ENCODE peak calls at places on chromosome 19, in four cellular contexts. K is HepG2, R is H1, A is GM12878. M is an unnamed sample.

GRCh38 chr19:2308114-2308556 is at the start of gene LINGO3:
- DNase-seq in R (no peak), A (no peak), K (no peak), M (no peak)

GRCh38 chr19:21158523-21159135 is 16.8 kb downstream of the ZNF431 start:
- DNase-seq in A (no peak), R (no peak), K (no peak), M (no peak)

GRCh38 chr19:48480476-48481190 is 11.5 kb downstream of the CYTH2 start:
- DNase-seq in R (no peak), A (no peak), K (no peak), M (no peak)

GRCh38 chr19:58518261-58519086 is 1.1 kb downstream of the ZBTB45 start:
- DNase-seq in K (no peak), A (no peak), R (no peak), M (no peak)

GRCh38 chr19:39602224-39602623 is at the start of gene LGALS13:
- DNase-seq in A (no peak), R (no peak), K (no peak), M (no peak)

GRCh38 chr19:5335101-5335500 is 5.5 kb downstream of the PTPRS start:
- DNase-seq in A (no peak), R (no peak), K (no peak), M (no peak)

GRCh38 chr19:6198896-6199239 is 63.4 kb downstream of the ACSBG2 start:
- DNase-seq in A (no peak), R (no peak), K (no peak), M (no peak)

GRCh38 chr19:38657633-38658222 is 10.3 kb downstream of the ACTN4 start:
- DNase-seq in A (no peak), K (no peak), R (no peak), M (no peak)

GRCh38 chr19:17605761-17606745 is 50.6 kb downstream of the COLGALT1 start:
- DNase-seq in R (peak; percentile 97), A (peak; percentile 54), K (peak; percentile 80), M (peak; percentile 68)

GRCh38 chr19:55080915-55081772 is 5.5 kb downstream of the EPS8L1 start:
- DNase-seq in R (peak; percentile 92), K (peak; percentile 53), A (peak; percentile 35), M (no peak)

GRCh38 chr19:9296336-9296735 is 13.3 kb downstream of the ZNF699 start:
- DNase-seq in A (no peak), K (no peak), R (no peak), M (no peak)

GRCh38 chr19:54062643-54063042 is 1.1 kb downstream of the VSTM1 start:
- DNase-seq in K (no peak), R (no peak), A (no peak), M (no peak)

GRCh38 chr19:54158812-54159351 is 639 bp downstream of the LENG1 start:
- DNase-seq in A (no peak), K (no peak), R (no peak), M (no peak)

GRCh38 chr19:27794444-27795042 is 1418.4 kb downstream of the UQCRFS1 start:
- DNase-seq in A (no peak), K (peak; percentile 16), R (no peak), M (no peak)

GRCh38 chr19:46697142-46697960 is 19.6 kb downstream of the PRKD2 start:
- DNase-seq in K (no peak), R (peak; percentile 96), A (no peak), M (peak; percentile 90)

GRCh38 chr19:42459926-42460325 is 17.2 kb upstream of the CXCL17 start:
- DNase-seq in A (no peak), K (no peak), R (no peak), M (no peak)

GRCh38 chr19:49882643-49883042 is 5.1 kb downstream of the TBC1D17 start:
- DNase-seq in A (no peak), K (no peak), R (no peak), M (no peak)

GRCh38 chr19:32222594-32222993 is 122.8 kb upstream of the ZNF507 start:
- DNase-seq in K (no peak), R (no peak), A (no peak), M (no peak)

GRCh38 chr19:40200352-40201099 is 9.3 kb downstream of the MAP3K10 start:
- DNase-seq in R (no peak), K (no peak), A (no peak), M (no peak)

GRCh38 chr19:17797397-17798201 is 2.7 kb downstream of the B3GNT3 start:
- DNase-seq in R (no peak), A (no peak), K (peak; percentile 95), M (no peak)

GRCh38 chr19:56840452-56841193 is at the start of the genes PEG3 and ZIM2:
- DNase-seq in R (no peak), K (peak; percentile 85), A (no peak), M (peak; percentile 89)

DNA sequence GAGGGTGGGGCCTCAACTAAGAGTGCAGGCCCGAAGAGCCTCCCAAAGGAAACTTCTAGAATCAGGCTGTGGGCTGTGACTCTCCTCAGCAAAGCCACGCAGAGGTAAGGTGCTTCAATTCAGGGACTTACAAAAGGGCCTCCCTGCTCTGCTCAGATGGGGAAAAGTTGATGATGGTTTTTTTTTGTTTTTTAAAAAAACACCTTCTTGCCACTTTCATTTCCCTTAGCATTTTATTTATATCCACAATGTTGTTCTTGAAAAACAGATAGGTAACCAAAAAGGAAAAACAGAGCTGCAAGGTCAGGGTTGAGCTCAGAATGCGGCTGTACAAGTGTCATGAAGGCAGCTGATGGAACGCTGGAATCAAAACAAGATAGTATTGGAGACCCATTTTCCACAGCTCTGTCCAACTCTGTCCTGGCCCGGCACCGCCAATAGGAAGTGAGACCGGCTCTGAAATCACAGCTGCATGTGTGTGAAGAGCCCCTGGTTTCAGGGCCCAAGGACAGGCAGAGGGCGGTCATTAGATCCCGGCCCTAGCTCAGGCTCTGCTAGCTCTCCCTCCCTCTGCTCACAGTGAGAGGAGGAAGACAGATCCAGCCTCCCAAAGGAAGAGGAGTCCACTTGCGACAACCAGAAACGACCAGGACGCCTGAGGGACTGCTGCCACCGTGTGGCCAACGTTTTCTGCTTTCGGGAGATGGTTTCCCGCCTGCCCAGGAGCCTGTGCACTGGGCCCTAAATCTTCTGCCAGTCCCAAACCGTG is 58.3 kb downstream of the KLF2 start:
- DNase-seq in R (peak; percentile 61), A (no peak), K (peak; percentile 36), M (peak; percentile 80)
- TF ChIP-seq SUZ12 in R (no peak), A (no peak), K (no peak), M (no peak)

GRCh38 chr19:45621389-45621788 is 17.8 kb downstream of the EML2 start:
- DNase-seq in R (no peak), K (no peak), A (no peak), M (no peak)
- TF ChIP-seq ZNF274 in R (no peak), K (no peak), A (no peak), M (no peak)

GRCh38 chr19:22882797-22883196 is 50.7 kb downstream of the ZNF723 start:
- DNase-seq in R (no peak), K (peak; percentile 15), A (no peak), M (peak; percentile 50)
- TF ChIP-seq SUZ12 in R (no peak), K (no peak), A (no peak), M (no peak)

GRCh38 chr19:7427944-7428343 is 60.9 kb downstream of the PEX11G start:
- DNase-seq in K (no peak), R (no peak), A (no peak), M (no peak)
- TF ChIP-seq ZNF274 in K (no peak), R (no peak), A (no peak), M (no peak)

GRCh38 chr19:13707901-13708300 is 56.4 kb upstream of the MRI1 start:
- DNase-seq in K (no peak), R (no peak), A (no peak), M (no peak)
- TF ChIP-seq SUZ12 in K (no peak), R (no peak), A (no peak), M (no peak)

GRCh38 chr19:30539315-30539714 is 167.1 kb downstream of the ZNF536 start:
- DNase-seq in R (no peak), A (no peak), K (no peak), M (no peak)

GRCh38 chr19:30536975-30537374 is 164.8 kb downstream of the ZNF536 start:
- DNase-seq in R (no peak), K (no peak), A (no peak), M (no peak)

GRCh38 chr19:30539981-30540380 is 167.8 kb downstream of the ZNF536 start:
- DNase-seq in K (no peak), R (no peak), A (no peak), M (no peak)

GRCh38 chr19:30530751-30531150 is 158.6 kb downstream of the ZNF536 start:
- DNase-seq in K (no peak), R (no peak), A (no peak), M (no peak)

GRCh38 chr19:30535011-30535410 is 162.8 kb downstream of the ZNF536 start:
- DNase-seq in K (no peak), R (no peak), A (no peak), M (no peak)
- TF ChIP-seq ZNF274 in K (no peak), R (no peak), A (no peak), M (no peak)

DNA sequence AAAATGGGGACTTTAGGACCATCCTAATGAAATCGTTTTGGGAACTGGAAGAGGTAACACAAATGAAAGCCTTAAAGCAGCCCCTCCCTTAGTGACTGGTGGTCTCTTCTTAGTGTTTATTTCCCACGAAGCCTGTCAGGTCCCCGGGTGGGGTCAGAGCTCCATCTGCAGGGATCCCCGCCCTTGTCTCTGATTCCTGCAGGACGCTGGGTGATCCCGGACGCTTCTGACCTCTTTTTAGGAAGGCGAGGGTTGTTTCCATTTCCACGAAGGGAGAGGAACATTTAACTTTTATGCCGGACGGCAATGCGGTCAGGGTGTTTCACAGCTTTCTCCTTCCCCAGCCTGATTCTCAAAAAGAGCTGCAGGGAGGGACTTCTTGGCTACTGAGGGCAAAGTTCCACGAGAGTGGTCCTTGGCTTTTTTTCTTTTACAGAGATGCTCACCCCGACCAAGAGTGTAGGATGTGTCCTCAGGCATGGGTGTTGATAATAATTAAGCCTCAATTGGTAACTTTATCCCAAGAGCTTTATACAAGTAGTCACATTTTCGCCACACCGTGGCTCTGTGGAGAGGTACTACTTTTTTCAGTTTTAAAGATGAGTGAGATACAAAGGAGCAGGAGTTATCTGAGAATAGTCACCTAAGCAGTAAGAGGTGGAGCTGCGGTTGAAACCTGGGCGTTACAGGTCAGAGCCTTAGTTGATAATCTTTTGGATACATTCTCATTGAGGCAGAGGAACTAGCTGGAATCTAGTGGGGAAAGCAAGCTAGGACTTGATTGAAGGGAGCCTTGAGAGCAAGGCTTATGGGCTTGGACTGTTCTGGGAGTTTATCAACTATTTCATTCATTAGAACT is 813 bp downstream of the ZNF284 start:
- DNase-seq in A (no peak), K (no peak), R (no peak), M (no peak)
- TF ChIP-seq SUZ12 in A (no peak), K (no peak), R (no peak), M (no peak)

GRCh38 chr19:35168261-35168660 is 13.7 kb downstream of the FXYD5 start:
- DNase-seq in K (no peak), R (no peak), A (no peak), M (no peak)
- TF ChIP-seq ZNF274 in K (no peak), R (no peak), A (no peak), M (no peak)

DNA sequence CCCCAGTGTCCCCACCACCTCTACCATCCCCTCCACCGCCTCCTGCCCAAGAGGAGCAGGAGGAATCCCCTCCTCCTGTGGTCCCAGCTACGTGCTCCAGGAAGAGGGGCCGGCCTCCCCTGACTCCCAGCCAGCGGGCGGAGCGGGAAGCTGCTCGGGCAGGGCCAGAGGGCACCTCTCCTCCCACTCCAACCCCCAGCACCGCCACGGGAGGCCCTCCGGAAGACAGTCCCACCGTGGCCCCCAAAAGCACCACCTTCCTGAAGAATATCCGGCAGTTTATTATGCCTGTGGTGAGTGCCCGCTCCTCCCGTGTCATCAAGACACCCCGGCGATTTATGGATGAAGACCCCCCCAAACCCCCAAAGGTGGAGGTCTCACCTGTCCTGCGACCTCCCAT is 2.8 kb downstream of the KMT2B start:
- DNase-seq in A (no peak), K (no peak), R (no peak), M (no peak)
- TF ChIP-seq SUZ12 in A (no peak), K (no peak), R (no peak), M (no peak)